ENCODE peak calls at places on chromosomes 11 and 22, in six cellular contexts. F is GM12878, A is thoracic aorta, K is testis, W is uterus, T is endodermal cell. Z is an unnamed sample.
A peak's percentile ranks its signal among the peaks of the same experiment; 100 is the strongest.

GRCh38 chr11:63020671-63021255 is 5.1 kb upstream of the SLC22A8 start:
- DNase-seq in F (no peak), A (no peak), K (no peak), W (no peak), T (peak; percentile 93), Z (no peak)

GRCh38 chr11:16309226-16309625 is 47.1 kb downstream of the SOX6 start:
- DNase-seq in F (no peak), A (no peak), K (no peak), W (no peak), T (no peak), Z (no peak)

GRCh38 chr22:47398491-47398890 is 636.0 kb downstream of the TBC1D22A start:
- DNase-seq in F (no peak), A (no peak), K (no peak), W (no peak), T (no peak), Z (no peak)

GRCh38 chr11:19889531-19889930 is 176.9 kb downstream of the NAV2 start:
- DNase-seq in F (no peak), A (no peak), K (no peak), W (no peak), T (no peak), Z (no peak)

GRCh38 chr11:2990617-2991476 is 1.3 kb downstream of the NAP1L4 start:
- DNase-seq in F (no peak), A (no peak), K (peak; percentile 45), W (no peak), T (no peak), Z (no peak)

GRCh38 chr11:8258771-8259170 is 4.9 kb downstream of the LMO1 start:
- DNase-seq in F (no peak), A (no peak), K (no peak), W (peak; percentile 3), T (no peak), Z (no peak)

GRCh38 chr11:115618428-115618827 is 114.2 kb upstream of the CADM1 start:
- DNase-seq in F (no peak), A (no peak), K (no peak), W (no peak), T (no peak), Z (no peak)

GRCh38 chr22:38697055-38697980 is 3.4 kb downstream of the JOSD1 start:
- DNase-seq in F (no peak), A (no peak), K (no peak), W (no peak), T (no peak), Z (peak; percentile 89)

GRCh38 chr22:48832592-48832991 is 995.1 kb downstream of the BRD1 start:
- DNase-seq in F (no peak), A (no peak), K (no peak), W (no peak), T (no peak), Z (no peak)

GRCh38 chr22:40834628-40835027 is 15.5 kb upstream of the SLC25A17 start:
- DNase-seq in F (no peak), A (no peak), K (no peak), W (no peak), T (no peak), Z (no peak)

GRCh38 chr11:70606248-70606950 is 208.1 kb downstream of the CTTN start:
- DNase-seq in F (no peak), A (no peak), K (no peak), W (no peak), T (no peak), Z (no peak)

GRCh38 chr11:107439586-107440201 is 17.9 kb downstream of the CWF19L2 start:
- DNase-seq in F (no peak), A (no peak), K (no peak), W (no peak), T (peak; percentile 39), Z (no peak)

GRCh38 chr11:13073119-13073981 is 64.2 kb downstream of the RASSF10 start:
- DNase-seq in F (peak; percentile 23), A (no peak), K (no peak), W (no peak), T (no peak), Z (peak; percentile 46)

GRCh38 chr11:129315781-129316579 is 59.7 kb upstream of the BARX2 start:
- DNase-seq in F (no peak), A (no peak), K (no peak), W (no peak), T (peak; percentile 90), Z (peak; percentile 75)

GRCh38 chr22:20550851-20551744 is 43.7 kb downstream of the MED15 start:
- DNase-seq in F (peak; percentile 12), A (no peak), K (peak; percentile 40), W (peak; percentile 71), T (no peak), Z (no peak)

GRCh38 chr22:31250740-31251330 is 38.7 kb downstream of the LIMK2 start:
- DNase-seq in F (no peak), A (no peak), K (no peak), W (no peak), T (no peak), Z (no peak)

GRCh38 chr22:43152355-43153071 is 1.2 kb downstream of the TSPO start:
- DNase-seq in F (no peak), A (peak; percentile 50), K (peak; percentile 66), W (peak; percentile 60), T (peak; percentile 60), Z (peak; percentile 66)

GRCh38 chr11:56624661-56625110 is 10.0 kb upstream of the OR5M1 start:
- DNase-seq in F (peak; percentile 30), A (no peak), K (peak; percentile 29), W (no peak), T (peak; percentile 51), Z (peak; percentile 69)

GRCh38 chr11:2592559-2593392 is 107.0 kb downstream of the KCNQ1OT1 start:
- DNase-seq in F (no peak), A (no peak), K (peak; percentile 10), W (no peak), T (no peak), Z (no peak)

GRCh38 chr11:783581-784015 is 6.3 kb downstream of the CEND1 start:
- DNase-seq in F (no peak), A (peak; percentile 47), K (peak; percentile 55), W (peak; percentile 69), T (peak; percentile 98), Z (no peak)

GRCh38 chr11:84947970-84948600 is 679.1 kb downstream of the DLG2 start:
- DNase-seq in F (no peak), A (no peak), K (no peak), W (no peak), T (peak; percentile 55), Z (no peak)

DNA sequence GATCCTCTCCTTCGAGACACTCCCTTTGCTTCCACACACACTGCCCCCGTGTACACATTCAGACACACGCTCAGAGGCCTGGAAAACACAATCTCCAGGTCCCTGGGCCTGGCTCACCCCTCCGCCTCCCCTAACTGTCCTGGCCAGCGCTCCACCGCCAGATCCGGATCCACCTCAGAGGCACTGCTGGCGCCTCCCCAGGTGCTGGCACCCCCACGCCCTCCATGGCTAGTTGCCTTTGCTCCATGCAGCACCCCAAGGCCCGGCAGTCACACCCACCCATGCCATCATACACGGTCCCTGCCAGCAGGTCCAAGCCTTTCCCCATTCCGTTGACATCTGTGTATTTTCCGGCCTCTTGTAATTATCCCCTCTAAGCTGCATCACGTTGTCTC is 11.1 kb downstream of the SPTBN2 start:
- DNase-seq in F (no peak), A (no peak), K (no peak), W (no peak), T (no peak), Z (peak; percentile 27)
- H3K4me3 ChIP-seq in F (no peak overlapping the region), A (no peak overlapping the region), K (no peak overlapping the region), W (no peak overlapping the region), T (no peak overlapping the region), Z (peak overlapping the region; percentile 50)

GRCh38 chr11:33737362-33737821 is 1.2 kb upstream of the CD59 start:
- DNase-seq in F (no peak), A (no peak), K (no peak), W (no peak), T (no peak), Z (no peak)
- H3K4me3 ChIP-seq in F (no peak overlapping the region), A (no peak overlapping the region), K (no peak overlapping the region), W (no peak overlapping the region), T (no peak overlapping the region), Z (peak overlapping the region; percentile 69)

GRCh38 chr22:23076896-23077572 is 6.7 kb downstream of the GNAZ start:
- DNase-seq in F (no peak), A (no peak), K (no peak), W (no peak), T (no peak), Z (no peak)

GRCh38 chr22:23075050-23075449 is 4.7 kb downstream of the GNAZ start:
- DNase-seq in F (no peak), A (no peak), K (no peak), W (no peak), T (no peak), Z (no peak)

GRCh38 chr22:23073506-23074229 is 3.3 kb downstream of the GNAZ start:
- DNase-seq in F (no peak), A (no peak), K (no peak), W (no peak), T (no peak), Z (no peak)

GRCh38 chr22:23074451-23074850 is 4.1 kb downstream of the GNAZ start:
- DNase-seq in F (no peak), A (no peak), K (no peak), W (no peak), T (no peak), Z (no peak)

DNA sequence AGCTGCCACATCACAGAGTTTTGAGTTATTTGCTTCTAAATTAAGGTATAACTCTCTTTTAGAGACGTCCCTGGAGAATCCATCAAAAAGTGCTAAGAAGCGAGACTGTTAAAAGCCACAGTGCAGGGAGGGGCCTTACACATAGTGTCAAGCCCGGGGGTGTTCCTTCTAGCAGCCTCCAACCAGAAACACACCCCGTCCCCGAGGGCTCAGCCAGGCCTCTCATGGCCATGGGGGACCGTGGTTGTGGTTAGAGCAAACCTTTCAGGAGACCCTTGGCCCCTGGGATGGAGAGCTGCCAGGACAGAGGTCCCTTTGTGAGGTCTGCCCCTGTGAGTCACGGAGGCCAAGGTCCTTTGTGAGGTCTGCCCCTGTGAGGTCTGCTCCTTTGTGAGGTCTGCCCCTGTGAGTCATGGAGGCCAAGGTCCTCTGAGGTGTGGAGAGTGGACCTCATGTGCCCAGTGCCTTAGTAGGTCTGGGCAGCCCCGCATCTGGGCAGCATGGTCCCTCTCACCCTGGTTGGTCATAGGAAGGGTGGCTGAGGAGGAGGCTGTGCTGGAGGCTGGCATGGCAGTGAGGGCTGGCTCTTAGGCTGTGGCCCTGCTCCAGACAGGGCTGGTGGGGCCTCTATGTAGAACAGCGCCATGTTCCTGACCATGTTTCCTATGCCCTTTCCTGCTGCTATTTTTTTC is 5.4 kb downstream of the GNAZ start:
- DNase-seq in F (no peak), A (no peak), K (no peak), W (no peak), T (no peak), Z (no peak)
- H3K4me3 ChIP-seq in F (no peak overlapping the region), A (no peak overlapping the region), K (no peak overlapping the region), W (no peak overlapping the region), T (no peak overlapping the region), Z (no peak overlapping the region)

GRCh38 chr22:19166421-19166820 is 12.1 kb downstream of the SLC25A1 start:
- DNase-seq in F (no peak), A (no peak), K (no peak), W (no peak), T (no peak), Z (no peak)

GRCh38 chr22:19169947-19170318 is 8.6 kb downstream of the SLC25A1 start:
- DNase-seq in F (no peak), A (no peak), K (no peak), W (no peak), T (peak; percentile 55), Z (no peak)

GRCh38 chr22:19167106-19167869 is 11.2 kb downstream of the SLC25A1 start:
- DNase-seq in F (no peak), A (no peak), K (no peak), W (no peak), T (no peak), Z (no peak)

GRCh38 chr22:19168088-19168890 is 10.2 kb downstream of the SLC25A1 start:
- DNase-seq in F (no peak), A (no peak), K (no peak), W (no peak), T (peak; percentile 62), Z (peak; percentile 43)

GRCh38 chr22:19169002-19169946 is 9.3 kb downstream of the SLC25A1 start:
- DNase-seq in F (no peak), A (no peak), K (no peak), W (no peak), T (peak; percentile 84), Z (no peak)
- H3K4me3 ChIP-seq in F (no peak overlapping the region), A (peak overlapping the region; percentile 64), K (peak overlapping the region; percentile 15), W (no peak overlapping the region), T (no peak overlapping the region), Z (no peak overlapping the region)

Z was measured in PC-9.